ENCODE peak calls at places on chromosomes 3 and 15, in four cellular contexts. N, Q, E and T are unnamed samples.

GRCh38 chr15:47756872-47757271 is 39.6 kb downstream of the SEMA6D start:
- DNase-seq in N (no peak), Q (no peak), E (peak), T (no peak)

GRCh38 chr3:45425237-45425933 is 37.0 kb downstream of the LARS2 start:
- DNase-seq in N (no peak), Q (no peak), E (no peak), T (no peak)

GRCh38 chr15:83275412-83275811 is 9.1 kb downstream of the BNC1 start:
- DNase-seq in N (no peak), Q (no peak), E (peak), T (no peak)

GRCh38 chr15:44038801-44039200 is 156.3 kb downstream of the FRMD5 start:
- DNase-seq in N (no peak), Q (no peak), E (no peak), T (no peak)

GRCh38 chr3:193788189-193788946 is 195.4 kb downstream of the OPA1 start:
- DNase-seq in N (peak), Q (peak), E (peak), T (peak)

GRCh38 chr15:51044037-51044712 is 50.5 kb downstream of the TNFAIP8L3 start:
- DNase-seq in N (peak), Q (no peak), E (no peak), T (no peak)

GRCh38 chr15:45572627-45573026 is 14.6 kb upstream of the BLOC1S6 start:
- DNase-seq in N (no peak), Q (no peak), E (no peak), T (no peak)

GRCh38 chr3:48042071-48042760 is 26.0 kb upstream of the MAP4 start:
- DNase-seq in N (no peak), Q (no peak), E (peak), T (no peak)

GRCh38 chr3:75272708-75273107 is 391.4 kb upstream of the FRG2C start:
- DNase-seq in N (no peak), Q (no peak), E (peak), T (no peak)

GRCh38 chr15:99764521-99764920 is 31.3 kb upstream of the LYSMD4 start:
- DNase-seq in N (peak), Q (no peak), E (no peak), T (no peak)

GRCh38 chr15:62482715-62483429 is 317.8 kb upstream of the C2CD4B start:
- DNase-seq in N (no peak), Q (peak), E (peak), T (peak)

GRCh38 chr15:99711685-99712084 is 21.6 kb downstream of the LYSMD4 start:
- DNase-seq in N (no peak), Q (no peak), E (no peak), T (no peak)

GRCh38 chr3:142940472-142940871 is 23.0 kb downstream of the PAQR9 start:
- DNase-seq in N (no peak), Q (no peak), E (no peak), T (no peak)

GRCh38 chr3:135310317-135310716 is 515.3 kb downstream of the EPHB1 start:
- DNase-seq in N (no peak), Q (no peak), E (no peak), T (no peak)

GRCh38 chr3:191290311-191291025 is 38.7 kb upstream of the CCDC50 start:
- DNase-seq in N (no peak), Q (no peak), E (peak), T (no peak)

GRCh38 chr3:154178172-154178571 is 57.0 kb downstream of the ARHGEF26 start:
- DNase-seq in N (no peak), Q (no peak), E (no peak), T (no peak)